ENCODE peak calls at places on chromosomes 11 and 22, in seven cellular contexts. Y, Z, A, T, H, V and F are unnamed samples.

GRCh38 chr11:46679252-46680163 is 20.9 kb downstream of the ARHGAP1 start:
- DNase-seq in Y (no peak), Z (no peak), A (no peak), T (no peak), H (no peak), V (no peak), F (no peak)

GRCh38 chr22:43060213-43060612 is 29.0 kb downstream of the TTLL1 start:
- DNase-seq in Y (peak; percentile 14), Z (no peak), A (peak; percentile 45), T (peak; percentile 22), H (peak; percentile 16), V (no peak), F (peak; percentile 85)

GRCh38 chr11:122413677-122414076 is 241.8 kb upstream of the UBASH3B start:
- DNase-seq in Y (no peak), Z (no peak), A (no peak), T (no peak), H (no peak), V (no peak), F (no peak)

GRCh38 chr11:16337421-16338213 is 18.7 kb downstream of the SOX6 start:
- DNase-seq in Y (no peak), Z (no peak), A (no peak), T (no peak), H (no peak), V (no peak), F (no peak)

GRCh38 chr22:48678171-48679135 is 1149.2 kb downstream of the BRD1 start:
- DNase-seq in Y (no peak), Z (no peak), A (no peak), T (no peak), H (no peak), V (no peak), F (no peak)

GRCh38 chr11:59247535-59248227 is 35.0 kb upstream of the MPEG1 start:
- DNase-seq in Y (peak; percentile 81), Z (no peak), A (no peak), T (no peak), H (no peak), V (peak; percentile 81), F (no peak)

GRCh38 chr11:119460130-119460529 is 37.2 kb upstream of the THY1 start:
- DNase-seq in Y (no peak), Z (no peak), A (no peak), T (no peak), H (no peak), V (no peak), F (no peak)

GRCh38 chr11:61345170-61345610 is 12.2 kb downstream of the TKFC start:
- DNase-seq in Y (no peak), Z (no peak), A (no peak), T (no peak), H (no peak), V (no peak), F (no peak)

GRCh38 chr11:66878554-66878953 is 21.7 kb downstream of the LRFN4 start:
- DNase-seq in Y (no peak), Z (no peak), A (no peak), T (no peak), H (no peak), V (no peak), F (no peak)

GRCh38 chr11:37963440-37963839 is 1365.4 kb upstream of the RAG2 start:
- DNase-seq in Y (no peak), Z (no peak), A (no peak), T (no peak), H (no peak), V (no peak), F (peak; percentile 61)

GRCh38 chr11:25734592-25735211 is 597.2 kb upstream of the ANO3 start:
- DNase-seq in Y (peak; percentile 57), Z (no peak), A (no peak), T (no peak), H (peak; percentile 3), V (no peak), F (peak; percentile 26)